ENCODE peak calls at places on chromosomes 4 and X, in nine cellular contexts. One of them, this sample, is unnamed.
A peak's percentile ranks its signal among the peaks of the same experiment; 100 is the strongest.

GRCh38 chr4:25966171-25966570 is 52.2 kb downstream of the SMIM20 start:
- DNase-seq in HepG2: no peak
- DNase-seq in stomach: no peak
- DNase-seq in sigmoid colon: no peak
- DNase-seq in suprapubic skin: no peak
- DNase-seq in SK-N-SH: no peak
- DNase-seq in K562: no peak
- DNase-seq in GM12891: no peak
- DNase-seq in HL-60: no peak
- DNase-seq in this sample: no peak

GRCh38 chrX:26442340-26442739 is 226.4 kb downstream of the MAGEB5 start:
- DNase-seq in sigmoid colon: no peak
- DNase-seq in SK-N-SH: peak; percentile 0
- DNase-seq in HL-60: peak; percentile 35
- DNase-seq in stomach: no peak
- DNase-seq in K562: peak; percentile 0
- DNase-seq in GM12891: no peak
- DNase-seq in HepG2: no peak
- DNase-seq in suprapubic skin: no peak
- DNase-seq in this sample: no peak

GRCh38 chr4:26860922-26861433 is 337 bp downstream of the STIM2 start:
- DNase-seq in stomach: peak; percentile 59
- DNase-seq in HepG2: peak; percentile 10
- DNase-seq in HL-60: peak; percentile 49
- DNase-seq in K562: no peak
- DNase-seq in GM12891: peak; percentile 20
- DNase-seq in sigmoid colon: peak; percentile 79
- DNase-seq in SK-N-SH: peak; percentile 68
- DNase-seq in suprapubic skin: peak; percentile 72
- DNase-seq in this sample: no peak

GRCh38 chrX:118528089-118528753 is 32.6 kb downstream of the DOCK11 start:
- DNase-seq in stomach: no peak
- DNase-seq in suprapubic skin: no peak
- DNase-seq in K562: no peak
- DNase-seq in sigmoid colon: no peak
- DNase-seq in SK-N-SH: no peak
- DNase-seq in HepG2: no peak
- DNase-seq in HL-60: peak; percentile 34
- DNase-seq in GM12891: no peak
- DNase-seq in this sample: no peak

GRCh38 chrX:65924938-65925507 is 114.9 kb downstream of the VSIG4 start:
- DNase-seq in GM12891: no peak
- DNase-seq in suprapubic skin: no peak
- DNase-seq in HL-60: peak; percentile 58
- DNase-seq in SK-N-SH: no peak
- DNase-seq in K562: peak; percentile 57
- DNase-seq in stomach: no peak
- DNase-seq in sigmoid colon: no peak
- DNase-seq in HepG2: no peak
- DNase-seq in this sample: no peak

GRCh38 chrX:63101879-63102620 is 249.1 kb downstream of the SPIN4 start:
- DNase-seq in stomach: no peak
- DNase-seq in sigmoid colon: no peak
- DNase-seq in HepG2: no peak
- DNase-seq in suprapubic skin: no peak
- DNase-seq in K562: no peak
- DNase-seq in SK-N-SH: no peak
- DNase-seq in HL-60: no peak
- DNase-seq in GM12891: no peak
- DNase-seq in this sample: no peak

GRCh38 chr4:113069212-113069892 is 19.9 kb downstream of the ANK2 start:
- DNase-seq in SK-N-SH: no peak
- DNase-seq in suprapubic skin: no peak
- DNase-seq in K562: no peak
- DNase-seq in HepG2: peak; percentile 5
- DNase-seq in GM12891: no peak
- DNase-seq in HL-60: no peak
- DNase-seq in sigmoid colon: no peak
- DNase-seq in stomach: no peak
- DNase-seq in this sample: no peak

GRCh38 chrX:42771836-42772335 is 6.1 kb downstream of the PPP1R2C start:
- DNase-seq in HL-60: no peak
- DNase-seq in sigmoid colon: no peak
- DNase-seq in HepG2: no peak
- DNase-seq in GM12891: no peak
- DNase-seq in stomach: no peak
- DNase-seq in SK-N-SH: no peak
- DNase-seq in K562: no peak
- DNase-seq in suprapubic skin: no peak
- DNase-seq in this sample: no peak

GRCh38 chr4:156190606-156191005 is 236.9 kb upstream of the CTSO start:
- DNase-seq in stomach: no peak
- DNase-seq in sigmoid colon: no peak
- DNase-seq in HepG2: no peak
- DNase-seq in SK-N-SH: no peak
- DNase-seq in suprapubic skin: no peak
- DNase-seq in K562: no peak
- DNase-seq in HL-60: no peak
- DNase-seq in GM12891: no peak
- DNase-seq in this sample: no peak

GRCh38 chr4:85741921-85742591 is 267.1 kb downstream of the ARHGAP24 start:
- DNase-seq in suprapubic skin: no peak
- DNase-seq in HL-60: no peak
- DNase-seq in stomach: no peak
- DNase-seq in HepG2: no peak
- DNase-seq in GM12891: no peak
- DNase-seq in K562: peak; percentile 64
- DNase-seq in sigmoid colon: peak; percentile 70
- DNase-seq in SK-N-SH: peak; percentile 37
- DNase-seq in this sample: no peak
- TF ChIP-seq POLR2AphosphoS5 in suprapubic skin: no peak
- TF ChIP-seq POLR2AphosphoS5 in HL-60: no peak
- TF ChIP-seq POLR2AphosphoS5 in stomach: no peak
- TF ChIP-seq POLR2AphosphoS5 in HepG2: no peak
- TF ChIP-seq POLR2AphosphoS5 in GM12891: no peak
- TF ChIP-seq POLR2AphosphoS5 in K562: peak; percentile 45
- TF ChIP-seq POLR2AphosphoS5 in sigmoid colon: no peak
- TF ChIP-seq POLR2AphosphoS5 in SK-N-SH: no peak
- TF ChIP-seq POLR2AphosphoS5 in this sample: no peak

GRCh38 chrX:130139474-130140201 is 26.0 kb downstream of the AIFM1 start:
- DNase-seq in GM12891: no peak
- DNase-seq in sigmoid colon: no peak
- DNase-seq in K562: peak; percentile 63
- DNase-seq in HepG2: no peak
- DNase-seq in suprapubic skin: no peak
- DNase-seq in stomach: no peak
- DNase-seq in HL-60: no peak
- DNase-seq in SK-N-SH: no peak
- DNase-seq in this sample: no peak
- TF ChIP-seq POLR2AphosphoS5 in GM12891: no peak
- TF ChIP-seq POLR2AphosphoS5 in sigmoid colon: no peak
- TF ChIP-seq POLR2AphosphoS5 in K562: no peak
- TF ChIP-seq POLR2AphosphoS5 in HepG2: no peak
- TF ChIP-seq POLR2AphosphoS5 in suprapubic skin: no peak
- TF ChIP-seq POLR2AphosphoS5 in stomach: no peak
- TF ChIP-seq POLR2AphosphoS5 in HL-60: no peak
- TF ChIP-seq POLR2AphosphoS5 in SK-N-SH: no peak
- TF ChIP-seq POLR2AphosphoS5 in this sample: no peak

GRCh38 chrX:23782863-23783568 is at the start of gene SAT1:
- DNase-seq in SK-N-SH: peak; percentile 91
- DNase-seq in HL-60: peak; percentile 94
- DNase-seq in GM12891: peak; percentile 54
- DNase-seq in sigmoid colon: peak; percentile 98
- DNase-seq in K562: peak; percentile 97
- DNase-seq in stomach: peak; percentile 96
- DNase-seq in HepG2: peak; percentile 88
- DNase-seq in suprapubic skin: peak; percentile 97
- DNase-seq in this sample: peak; percentile 95

GRCh38 chrX:23786268-23786815 is 3.4 kb downstream of the SAT1 start:
- DNase-seq in stomach: no peak
- DNase-seq in suprapubic skin: no peak
- DNase-seq in K562: no peak
- DNase-seq in HL-60: no peak
- DNase-seq in GM12891: no peak
- DNase-seq in sigmoid colon: no peak
- DNase-seq in SK-N-SH: no peak
- DNase-seq in HepG2: no peak
- DNase-seq in this sample: no peak

GRCh38 chrX:23785564-23785963 is 2.6 kb downstream of the SAT1 start:
- DNase-seq in sigmoid colon: no peak
- DNase-seq in stomach: no peak
- DNase-seq in HepG2: no peak
- DNase-seq in suprapubic skin: no peak
- DNase-seq in K562: no peak
- DNase-seq in GM12891: no peak
- DNase-seq in SK-N-SH: no peak
- DNase-seq in HL-60: no peak
- DNase-seq in this sample: no peak

GRCh38 chrX:23783569-23784486 is 855 bp downstream of the SAT1 start:
- DNase-seq in HepG2: no peak
- DNase-seq in GM12891: no peak
- DNase-seq in stomach: no peak
- DNase-seq in SK-N-SH: no peak
- DNase-seq in HL-60: peak; percentile 5
- DNase-seq in sigmoid colon: no peak
- DNase-seq in K562: peak; percentile 28
- DNase-seq in suprapubic skin: no peak
- DNase-seq in this sample: no peak

DNA sequence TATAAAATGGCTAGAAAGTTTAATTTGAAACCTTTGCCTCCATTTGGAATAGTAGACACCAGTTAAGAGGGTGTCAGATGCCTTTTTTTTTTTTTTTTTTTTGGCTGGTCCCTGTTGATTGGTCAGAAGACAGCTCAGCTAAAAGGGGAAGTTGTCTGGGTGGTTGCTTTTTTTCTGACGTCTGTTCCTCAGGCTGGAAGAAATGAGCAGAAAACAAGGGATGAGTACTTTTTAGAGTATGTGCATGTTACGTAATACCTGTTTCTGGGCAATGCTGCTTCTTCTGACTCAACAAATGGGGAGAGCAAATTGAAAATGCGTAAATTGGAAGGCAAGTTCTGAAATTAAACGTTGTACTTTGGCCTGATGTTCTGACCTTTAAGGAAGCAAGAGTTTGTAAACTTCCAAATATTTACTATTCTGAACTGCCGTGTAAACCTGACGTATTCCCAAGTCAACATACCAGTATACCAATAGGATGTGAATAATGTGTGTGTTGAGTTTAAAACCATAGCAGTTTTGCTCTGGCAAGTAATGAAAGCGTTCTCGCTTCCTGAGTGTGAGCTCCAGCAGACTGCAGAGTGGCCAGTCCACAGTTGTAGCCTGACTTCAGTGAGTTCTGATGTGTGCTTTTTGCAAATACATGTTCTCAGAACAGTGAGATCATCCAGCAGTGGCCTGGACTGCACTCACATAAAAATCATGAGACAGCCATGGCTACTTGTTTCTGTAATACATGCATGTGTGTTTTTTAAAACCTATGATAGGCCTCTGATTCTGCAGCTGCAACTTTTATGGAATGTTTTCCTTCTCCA is 1.7 kb downstream of the SAT1 start:
- DNase-seq in GM12891: no peak
- DNase-seq in SK-N-SH: no peak
- DNase-seq in suprapubic skin: no peak
- DNase-seq in HepG2: no peak
- DNase-seq in sigmoid colon: no peak
- DNase-seq in K562: peak; percentile 48
- DNase-seq in HL-60: peak; percentile 74
- DNase-seq in stomach: no peak
- DNase-seq in this sample: no peak
- TF ChIP-seq POLR2AphosphoS5 in GM12891: peak; percentile 79
- TF ChIP-seq POLR2AphosphoS5 in SK-N-SH: no peak
- TF ChIP-seq POLR2AphosphoS5 in suprapubic skin: no peak
- TF ChIP-seq POLR2AphosphoS5 in HepG2: no peak
- TF ChIP-seq POLR2AphosphoS5 in sigmoid colon: peak; percentile 15
- TF ChIP-seq POLR2AphosphoS5 in K562: no peak
- TF ChIP-seq POLR2AphosphoS5 in HL-60: no peak
- TF ChIP-seq POLR2AphosphoS5 in stomach: peak; percentile 28
- TF ChIP-seq POLR2AphosphoS5 in this sample: peak; percentile 29

DNA sequence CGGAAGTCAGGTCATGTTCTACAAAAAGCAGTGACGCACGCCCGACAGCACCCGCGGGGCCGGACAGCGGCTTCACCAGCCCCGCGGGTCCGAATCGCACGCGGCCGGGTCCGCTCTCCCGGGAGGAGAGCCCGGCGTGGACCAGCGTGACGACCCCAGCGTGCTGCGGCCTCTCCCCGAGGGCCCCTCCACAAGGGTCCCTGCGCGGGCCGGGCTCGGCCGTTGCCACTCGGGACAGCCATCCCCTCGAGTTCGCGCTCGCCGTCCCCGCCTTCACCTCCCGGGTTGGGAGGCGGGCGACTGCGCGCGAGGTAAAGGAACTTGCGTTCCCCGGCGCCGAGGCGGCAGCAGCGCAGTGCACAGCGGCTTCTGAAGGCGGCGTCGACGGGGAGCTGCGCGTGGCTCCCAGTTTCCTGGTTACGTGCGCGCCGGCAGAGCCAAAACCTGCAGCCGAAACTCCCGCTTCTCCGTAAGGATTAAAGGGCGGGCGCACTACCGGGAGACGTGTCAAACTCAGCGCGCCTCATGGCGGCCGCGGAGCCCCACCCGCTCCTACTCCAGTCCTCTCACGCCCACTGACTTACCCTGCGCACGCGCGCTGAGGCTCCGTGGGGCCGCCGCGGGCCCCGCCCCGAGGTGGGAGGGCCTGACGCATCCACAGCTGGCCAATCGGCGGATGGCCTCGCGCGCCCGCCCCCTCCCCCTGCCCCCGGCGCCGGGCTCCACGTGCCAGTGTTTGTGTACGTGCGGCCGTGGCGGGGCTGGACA is 416 bp upstream of the LRP2BP start:
- DNase-seq in HepG2: peak; percentile 96
- DNase-seq in stomach: peak; percentile 98
- DNase-seq in K562: peak; percentile 98
- DNase-seq in GM12891: peak; percentile 91
- DNase-seq in SK-N-SH: peak; percentile 99
- DNase-seq in sigmoid colon: peak; percentile 99
- DNase-seq in suprapubic skin: peak; percentile 98
- DNase-seq in HL-60: peak; percentile 93
- DNase-seq in this sample: peak; percentile 98
- TF ChIP-seq POLR2AphosphoS5 in HepG2: peak; percentile 7
- TF ChIP-seq POLR2AphosphoS5 in stomach: peak; percentile 86
- TF ChIP-seq POLR2AphosphoS5 in K562: peak; percentile 67
- TF ChIP-seq POLR2AphosphoS5 in GM12891: peak; percentile 81
- TF ChIP-seq POLR2AphosphoS5 in SK-N-SH: peak; percentile 24
- TF ChIP-seq POLR2AphosphoS5 in sigmoid colon: peak; percentile 94
- TF ChIP-seq POLR2AphosphoS5 in suprapubic skin: no peak
- TF ChIP-seq POLR2AphosphoS5 in HL-60: peak; percentile 78
- TF ChIP-seq POLR2AphosphoS5 in this sample: peak; percentile 85

This sample was measured in breast epithelium.